ENCODE peak calls at places on chromosomes 16 and 17, in five cellular contexts. S is ovary, I is brain microvascular endothelial cell, R is colonic mucosa, W is MM.1S. G is an unnamed sample.

GRCh38 chr17:7490144-7490543 is 6.0 kb downstream of the POLR2A start:
- DNase-seq in S (no peak), I (no peak), R (no peak), W (no peak), G (no peak)

GRCh38 chr16:31265329-31266245 is 5.8 kb downstream of the ITGAM start:
- DNase-seq in S (no peak), I (peak; percentile 52), R (no peak), W (peak; percentile 68), G (peak; percentile 10)

GRCh38 chr17:67435122-67435521 is 58.0 kb downstream of the PITPNC1 start:
- DNase-seq in S (no peak), I (no peak), R (no peak), W (no peak), G (peak; percentile 29)

GRCh38 chr17:21287703-21288449 is 3.4 kb downstream of the MAP2K3 start:
- DNase-seq in S (peak; percentile 85), I (peak; percentile 88), R (peak; percentile 98), W (peak; percentile 96), G (peak; percentile 97)

GRCh38 chr16:84423416-84423837 is 55.1 kb downstream of the ATP2C2 start:
- DNase-seq in S (no peak), I (peak; percentile 27), R (peak; percentile 42), W (peak; percentile 31), G (peak; percentile 41)

GRCh38 chr17:76560877-76561221 is 21.0 kb downstream of the PRCD start:
- DNase-seq in S (no peak), I (no peak), R (no peak), W (no peak), G (no peak)

GRCh38 chr17:55237268-55237667 is 27.5 kb upstream of the HLF start:
- DNase-seq in S (no peak), I (no peak), R (no peak), W (peak; percentile 57), G (peak; percentile 2)

GRCh38 chr16:73126453-73126853 is 78.5 kb upstream of the ZFHX3 start:
- DNase-seq in S (no peak), I (peak; percentile 43), R (no peak), W (no peak), G (peak; percentile 85)

GRCh38 chr17:57701121-57701520 is 44.0 kb downstream of the CCDC182 start:
- DNase-seq in S (no peak), I (no peak), R (no peak), W (no peak), G (no peak)

GRCh38 chr16:89156740-89157645 is 14.6 kb upstream of the CDH15 start:
- DNase-seq in S (no peak), I (no peak), R (no peak), W (no peak), G (no peak)

GRCh38 chr17:13544755-13545154 is 57.0 kb downstream of the HS3ST3A1 start:
- DNase-seq in S (no peak), I (no peak), R (no peak), W (no peak), G (no peak)
- H3K4me3 ChIP-seq in S (no peak overlapping the region), I (no peak overlapping the region), R (no peak overlapping the region), W (no peak overlapping the region), G (no peak overlapping the region)

GRCh38 chr17:36703860-36704266 is 102.5 kb downstream of the MRM1 start:
- DNase-seq in S (peak; percentile 76), I (peak; percentile 13), R (peak; percentile 47), W (peak; percentile 46), G (peak; percentile 28)
- H3K4me3 ChIP-seq in S (no peak overlapping the region), I (peak overlapping the region; percentile 5), R (no peak overlapping the region), W (no peak overlapping the region), G (peak overlapping the region; percentile 17)

GRCh38 chr17:74972973-74973328 is 392 bp upstream of the HID1 start:
- DNase-seq in S (no peak), I (no peak), R (no peak), W (no peak), G (no peak)

GRCh38 chr17:74972107-74972972 is at the start of gene HID1:
- DNase-seq in S (peak; percentile 72), I (no peak), R (peak; percentile 81), W (peak; percentile 71), G (no peak)

GRCh38 chr17:74971069-74971841 is 1.3 kb downstream of the HID1 start:
- DNase-seq in S (no peak), I (no peak), R (no peak), W (no peak), G (no peak)

GRCh38 chr17:74970395-74970794 is 2.2 kb downstream of the HID1 start:
- DNase-seq in S (no peak), I (no peak), R (no peak), W (no peak), G (no peak)

GRCh38 chr17:74971842-74972106 is 785 bp downstream of the HID1 start:
- DNase-seq in S (no peak), I (no peak), R (no peak), W (no peak), G (no peak)
- H3K4me3 ChIP-seq in S (peak overlapping the region; percentile 44), I (no peak overlapping the region), R (peak overlapping the region; percentile 72), W (no peak overlapping the region), G (no peak overlapping the region)

GRCh38 chr17:30393911-30394867 is 15.5 kb downstream of the CPD start:
- DNase-seq in S (no peak), I (no peak), R (no peak), W (no peak), G (no peak)
- H3K4me3 ChIP-seq in S (no peak overlapping the region), I (no peak overlapping the region), R (no peak overlapping the region), W (no peak overlapping the region), G (no peak overlapping the region)

GRCh38 chr16:4309833-4310266 is 6.0 kb upstream of the GLIS2 start:
- DNase-seq in S (no peak), I (peak; percentile 72), R (peak; percentile 62), W (peak; percentile 76), G (peak; percentile 80)

GRCh38 chr16:4306439-4307214 is 9.2 kb upstream of the GLIS2 start:
- DNase-seq in S (no peak), I (no peak), R (peak; percentile 18), W (peak; percentile 76), G (no peak)

GRCh38 chr16:4303973-4304372 is 11.9 kb upstream of the GLIS2 start:
- DNase-seq in S (no peak), I (no peak), R (no peak), W (no peak), G (no peak)

GRCh38 chr16:4309102-4309832 is 6.6 kb upstream of the GLIS2 start:
- DNase-seq in S (no peak), I (no peak), R (no peak), W (no peak), G (no peak)

GRCh38 chr16:4307215-4308037 is 8.4 kb upstream of the GLIS2 start:
- DNase-seq in S (peak; percentile 96), I (peak; percentile 89), R (peak; percentile 91), W (peak; percentile 97), G (peak; percentile 92)
- H3K4me3 ChIP-seq in S (peak overlapping the region; percentile 40), I (peak overlapping the region; percentile 56), R (peak overlapping the region; percentile 44), W (peak overlapping the region; percentile 92), G (peak overlapping the region; percentile 67)

DNA sequence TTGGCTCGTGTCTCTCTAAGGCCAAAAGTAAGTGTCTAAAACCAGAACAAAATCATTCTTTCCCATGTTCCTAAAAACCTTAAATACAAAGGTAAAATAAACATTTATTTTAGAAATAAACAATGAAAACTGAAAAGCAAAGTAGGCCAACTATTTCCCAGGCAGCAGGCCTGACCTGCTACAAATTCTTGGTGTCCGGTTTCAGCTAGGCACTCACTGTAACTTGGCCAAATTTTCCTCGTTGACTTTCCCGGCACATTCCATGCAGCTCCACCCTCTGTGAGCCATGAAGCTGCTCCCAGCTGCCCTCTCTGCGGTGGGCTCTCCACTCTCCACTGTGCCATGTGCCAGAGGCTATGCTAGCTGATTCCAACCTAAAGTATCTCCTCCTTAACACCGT is 4.1 kb downstream of the CDRT4 start:
- DNase-seq in S (peak; percentile 62), I (peak; percentile 33), R (no peak), W (no peak), G (peak; percentile 90)
- H3K4me3 ChIP-seq in S (no peak overlapping the region), I (no peak overlapping the region), R (no peak overlapping the region), W (no peak overlapping the region), G (no peak overlapping the region)

GRCh38 chr17:81913394-81914102 is 2.3 kb upstream of the PCYT2 start:
- DNase-seq in S (no peak), I (no peak), R (no peak), W (no peak), G (no peak)

GRCh38 chr17:81911277-81911961 is at the start of gene PCYT2:
- DNase-seq in S (peak; percentile 96), I (peak; percentile 62), R (peak; percentile 95), W (peak; percentile 95), G (peak; percentile 77)

GRCh38 chr17:81912441-81913309 is 1.5 kb upstream of the PCYT2 start:
- DNase-seq in S (no peak), I (no peak), R (no peak), W (no peak), G (no peak)

GRCh38 chr17:81910840-81911276 is 341 bp downstream of the PCYT2 start:
- DNase-seq in S (no peak), I (no peak), R (no peak), W (no peak), G (no peak)

GRCh38 chr17:81911969-81912368 is 770 bp upstream of the PCYT2 start:
- DNase-seq in S (no peak), I (no peak), R (no peak), W (no peak), G (no peak)
- H3K4me3 ChIP-seq in S (no peak overlapping the region), I (no peak overlapping the region), R (no peak overlapping the region), W (peak overlapping the region; percentile 4), G (no peak overlapping the region)

G was measured in fibroblast of the aortic adventitia.